ENCODE peak calls at places on chromosomes 6 and 20, in five cellular contexts. Y, T, G, S and P are unnamed samples.

GRCh38 chr20:3908667-3909066 is 19.5 kb downstream of the PANK2 start:
- DNase-seq in Y (no peak), T (no peak), G (no peak), S (no peak), P (no peak)

GRCh38 chr6:68760941-68761676 is 126.0 kb downstream of the ADGRB3 start:
- DNase-seq in Y (no peak), T (no peak), G (no peak), S (no peak), P (no peak)

GRCh38 chr20:63091901-63092659 is 85.3 kb upstream of the BHLHE23 start:
- DNase-seq in Y (no peak), T (peak), G (no peak), S (no peak), P (no peak)

GRCh38 chr6:108174371-108175175 is 8.8 kb downstream of the NR2E1 start:
- DNase-seq in Y (peak), T (peak), G (no peak), S (no peak), P (peak)

GRCh38 chr6:169310983-169311382 is 57.3 kb upstream of the THBS2 start:
- DNase-seq in Y (no peak), T (no peak), G (no peak), S (no peak), P (no peak)

GRCh38 chr20:36742558-36742957 is 3.3 kb downstream of the NDRG3 start:
- DNase-seq in Y (no peak), T (no peak), G (no peak), S (no peak), P (no peak)

GRCh38 chr20:6162239-6162638 is 39.4 kb upstream of the FERMT1 start:
- DNase-seq in Y (no peak), T (no peak), G (no peak), S (no peak), P (no peak)

GRCh38 chr6:166221040-166221439 is 53.4 kb upstream of the TBXT start:
- DNase-seq in Y (no peak), T (no peak), G (no peak), S (no peak), P (no peak)

GRCh38 chr6:12137480-12137879 is 125.4 kb downstream of the HIVEP1 start:
- DNase-seq in Y (peak), T (no peak), G (no peak), S (no peak), P (no peak)

GRCh38 chr20:23108871-23109270 is 22.7 kb upstream of the CD93 start:
- DNase-seq in Y (no peak), T (no peak), G (no peak), S (no peak), P (no peak)

GRCh38 chr6:7424967-7425807 is 35.6 kb downstream of the RIOK1 start:
- DNase-seq in Y (peak), T (no peak), G (peak), S (no peak), P (no peak)

GRCh38 chr20:44720994-44721784 is 6.0 kb downstream of the CCN5 start:
- DNase-seq in Y (no peak), T (no peak), G (no peak), S (no peak), P (no peak)

GRCh38 chr6:158906926-158907325 is 87.8 kb upstream of the EZR start:
- DNase-seq in Y (no peak), T (no peak), G (no peak), S (no peak), P (no peak)

GRCh38 chr6:40056865-40057264 is 122.6 kb upstream of the MOCS1 start:
- DNase-seq in Y (no peak), T (no peak), G (no peak), S (no peak), P (no peak)

GRCh38 chr6:16414205-16414604 is 175.8 kb downstream of the GMPR start:
- DNase-seq in Y (no peak), T (no peak), G (no peak), S (peak), P (no peak)

GRCh38 chr6:999552-999951 is 306.6 kb upstream of the EXOC2 start:
- DNase-seq in Y (no peak), T (no peak), G (no peak), S (no peak), P (no peak)

GRCh38 chr6:36120979-36121706 is 9.2 kb upstream of the MAPK13 start:
- DNase-seq in Y (peak), T (no peak), G (peak), S (peak), P (no peak)
- H2AFZ ChIP-seq in Y (no peak), T (no peak), G (peak), S (no peak), P (no peak)

DNA sequence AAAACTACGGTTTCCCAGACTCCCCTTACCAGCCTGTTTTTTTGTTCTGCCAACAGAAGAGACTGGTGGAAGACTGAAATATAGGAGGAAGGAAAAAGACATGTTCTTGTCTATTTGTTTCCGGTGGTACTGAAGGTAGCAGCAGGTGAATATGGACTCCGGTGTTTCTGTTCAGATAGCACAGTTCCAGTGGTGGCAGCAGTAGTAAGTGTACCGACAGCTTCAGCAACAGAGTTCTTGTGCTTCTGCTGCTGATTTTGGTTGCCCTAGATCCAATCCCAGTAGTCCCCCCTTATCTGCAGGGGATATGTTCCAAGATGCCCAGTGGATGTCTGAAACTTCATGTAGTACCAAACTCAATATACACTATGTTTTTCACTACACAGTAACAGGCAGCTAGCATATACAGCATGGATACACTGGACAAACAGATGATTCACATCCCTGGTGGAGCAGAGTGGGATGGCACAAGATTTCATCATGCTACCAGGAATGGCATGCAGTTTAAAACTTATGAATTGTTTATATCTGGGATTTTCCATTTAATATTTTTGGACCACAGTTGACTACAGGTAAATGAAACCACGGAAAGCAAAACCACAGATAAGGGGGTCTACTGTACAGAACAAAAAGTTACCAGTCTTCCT is 301.8 kb downstream of the BTBD9 start:
- DNase-seq in Y (peak), T (no peak), G (no peak), S (no peak), P (no peak)
- H2AFZ ChIP-seq in Y (no peak), T (no peak), G (no peak), S (no peak), P (no peak)

GRCh38 chr6:124986146-124986545 is 23.9 kb downstream of the RNF217 start:
- DNase-seq in Y (no peak), T (no peak), G (no peak), S (peak), P (no peak)

GRCh38 chr6:124982669-124983068 is 20.4 kb downstream of the RNF217 start:
- DNase-seq in Y (no peak), T (no peak), G (no peak), S (peak), P (no peak)

GRCh38 chr6:124984668-124985338 is 22.6 kb downstream of the RNF217 start:
- DNase-seq in Y (no peak), T (no peak), G (no peak), S (peak), P (no peak)

GRCh38 chr6:124987291-124987690 is 25.1 kb downstream of the RNF217 start:
- DNase-seq in Y (no peak), T (no peak), G (no peak), S (peak), P (no peak)

GRCh38 chr6:124983383-124983782 is 21.1 kb downstream of the RNF217 start:
- DNase-seq in Y (no peak), T (no peak), G (no peak), S (peak), P (no peak)
- H2AFZ ChIP-seq in Y (no peak), T (no peak), G (no peak), S (no peak), P (no peak)

GRCh38 chr20:56708991-56709390 is 79.9 kb downstream of the TFAP2C start:
- DNase-seq in Y (no peak), T (no peak), G (no peak), S (no peak), P (no peak)
- H2AFZ ChIP-seq in Y (no peak), T (no peak), G (no peak), S (no peak), P (no peak)

GRCh38 chr6:105759946-105760345 is 326.2 kb upstream of the PRDM1 start:
- DNase-seq in Y (no peak), T (no peak), G (no peak), S (no peak), P (no peak)
- H2AFZ ChIP-seq in Y (no peak), T (no peak), G (peak), S (no peak), P (no peak)

GRCh38 chr6:36246511-36247268 is 23.2 kb upstream of the PNPLA1 start:
- DNase-seq in Y (no peak), T (no peak), G (no peak), S (no peak), P (no peak)

GRCh38 chr6:36243562-36244212 is 26.2 kb upstream of the PNPLA1 start:
- DNase-seq in Y (no peak), T (no peak), G (no peak), S (no peak), P (no peak)

GRCh38 chr6:36242161-36242560 is 27.7 kb upstream of the PNPLA1 start:
- DNase-seq in Y (no peak), T (no peak), G (no peak), S (no peak), P (no peak)

GRCh38 chr6:36245572-36246031 is 24.3 kb upstream of the PNPLA1 start:
- DNase-seq in Y (peak), T (peak), G (peak), S (peak), P (no peak)

DNA sequence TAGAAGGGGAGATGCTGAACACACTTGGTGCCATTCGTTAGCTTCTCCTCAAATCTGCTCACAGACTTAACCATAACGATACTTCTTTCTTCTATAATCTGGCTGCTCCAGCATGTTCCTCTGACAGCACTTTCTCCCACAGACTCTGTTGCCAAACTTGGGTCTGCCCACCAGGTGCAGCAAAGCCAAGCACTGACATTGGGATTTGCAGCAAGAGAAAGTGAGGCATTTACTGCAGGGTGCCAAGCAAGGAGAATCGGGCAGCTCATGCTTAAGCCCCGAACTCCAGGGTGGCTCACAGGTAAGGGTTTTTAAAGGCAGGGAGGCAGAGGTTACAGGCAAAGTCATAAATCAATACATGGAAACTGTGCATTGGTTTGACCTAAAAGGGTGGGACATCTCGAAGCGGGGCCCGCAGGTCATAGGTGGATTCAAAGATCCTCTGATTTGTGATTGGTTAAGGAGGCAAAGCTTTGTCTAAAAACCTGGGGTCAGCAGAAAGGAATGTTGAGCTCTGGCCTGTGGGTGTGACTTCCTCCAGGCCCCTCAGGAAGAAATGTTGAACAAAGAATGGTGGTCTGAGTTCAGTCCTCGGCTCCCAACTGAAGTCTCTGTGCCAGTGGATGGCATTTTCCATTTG is 25.1 kb upstream of the PNPLA1 start:
- DNase-seq in Y (no peak), T (peak), G (no peak), S (no peak), P (peak)
- H2AFZ ChIP-seq in Y (no peak), T (no peak), G (peak), S (no peak), P (peak)

DNA sequence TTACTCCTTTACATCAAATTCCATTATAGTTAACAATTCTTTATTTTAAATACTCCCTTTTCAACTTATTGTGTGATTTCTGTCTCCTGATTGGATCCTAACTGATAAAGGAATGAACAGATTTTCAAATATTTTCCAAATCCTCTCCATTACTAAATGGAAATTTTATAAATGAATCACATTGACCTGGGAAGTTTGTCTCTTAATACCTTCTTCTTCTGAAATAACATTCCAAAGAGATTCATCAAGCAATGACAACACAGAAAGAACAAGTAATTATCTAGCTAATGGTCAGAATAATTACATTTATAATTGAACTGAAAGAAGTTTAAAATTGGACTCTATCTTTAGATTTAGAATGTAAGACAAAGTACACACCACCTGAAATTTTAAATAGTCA is 515.4 kb upstream of the PTCHD4 start:
- DNase-seq in Y (no peak), T (no peak), G (no peak), S (no peak), P (no peak)
- H2AFZ ChIP-seq in Y (no peak), T (no peak), G (no peak), S (no peak), P (no peak)

DNA sequence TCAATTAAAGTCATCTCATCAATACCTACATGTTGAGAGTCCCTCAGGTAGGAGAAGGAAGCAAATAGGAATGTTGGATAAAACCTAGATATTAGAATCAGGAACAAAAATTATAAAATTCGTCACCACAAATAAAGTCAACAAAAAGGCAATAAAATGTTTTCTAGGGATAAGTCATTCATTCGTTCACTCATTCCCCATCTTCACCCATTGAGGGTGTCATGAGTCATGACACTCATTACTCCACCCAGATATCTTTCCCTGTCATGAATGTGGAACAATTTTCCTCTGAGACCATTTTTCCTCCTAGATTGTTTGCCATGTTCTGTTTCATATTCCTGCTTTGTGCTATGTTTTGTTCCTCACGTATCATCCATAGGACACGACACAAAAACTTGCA is 50.9 kb upstream of the OLIG3 start:
- DNase-seq in Y (no peak), T (no peak), G (no peak), S (no peak), P (no peak)
- H2AFZ ChIP-seq in Y (no peak), T (no peak), G (no peak), S (no peak), P (no peak)

DNA sequence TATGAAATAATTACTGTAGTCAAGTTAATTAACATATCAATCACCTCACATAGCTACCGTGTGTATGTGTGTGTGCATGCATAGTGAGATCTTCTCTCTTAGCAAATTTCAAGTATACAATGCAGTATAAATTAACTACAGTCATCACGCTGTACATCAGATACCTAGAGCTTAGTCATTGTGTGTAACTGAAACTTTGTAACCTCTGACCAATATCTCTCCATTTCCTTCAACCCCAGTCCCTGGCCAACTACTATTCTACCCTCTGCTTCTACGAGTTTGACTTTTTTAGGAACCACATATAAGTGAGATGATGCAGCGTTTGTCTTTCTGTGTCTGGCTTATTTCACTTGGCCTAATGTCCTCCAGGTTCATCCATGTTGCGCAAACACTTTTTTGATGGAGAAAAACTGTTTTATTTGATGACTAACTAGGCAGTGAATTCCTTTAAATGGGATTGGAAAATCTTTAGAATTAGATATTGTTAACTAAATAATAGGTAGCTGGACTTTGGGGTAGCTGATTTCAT is 459.5 kb downstream of the DHX35 start:
- DNase-seq in Y (no peak), T (no peak), G (no peak), S (no peak), P (no peak)
- H2AFZ ChIP-seq in Y (no peak), T (no peak), G (no peak), S (no peak), P (no peak)